ENCODE peak calls at places on chromosomes 12 and 14, in ten cellular contexts. G is thoracic aorta, Y is sigmoid colon, L is nephron progenitor cell, X is tibial artery, B is right lobe of liver, Z is epithelial cell of esophagus, E is heart left ventricle, R is choroid plexus epithelial cell, V is GM13977. A is an unnamed sample.

GRCh38 chr12:54523637-54524036 is 25.8 kb upstream of the PDE1B start:
- DNase-seq in G (no peak), Y (no peak), L (no peak), X (no peak), B (no peak), Z (peak), E (no peak), R (no peak), V (no peak), A (no peak)

GRCh38 chr14:50362791-50363733 is 33.6 kb downstream of the CDKL1 start:
- DNase-seq in G (no peak), Y (no peak), L (no peak), X (no peak), B (no peak), Z (no peak), E (no peak), R (peak), V (peak), A (no peak)

GRCh38 chr14:48560421-48560820 is 885.0 kb upstream of the MDGA2 start:
- DNase-seq in G (no peak), Y (no peak), L (no peak), X (no peak), B (no peak), Z (no peak), E (no peak), R (no peak), V (no peak), A (no peak)

GRCh38 chr12:3076730-3077571 is at the start of gene TSPAN9:
- DNase-seq in G (peak), Y (peak), L (peak), X (peak), B (peak), Z (peak), E (peak), R (peak), V (peak), A (peak)

GRCh38 chr12:127162902-127163301 is 1104.1 kb upstream of the TMEM132C start:
- DNase-seq in G (no peak), Y (no peak), L (no peak), X (no peak), B (no peak), Z (peak), E (no peak), R (peak), V (peak), A (no peak)

GRCh38 chr12:118553856-118554504 is 177.6 kb downstream of the SUDS3 start:
- DNase-seq in G (no peak), Y (no peak), L (no peak), X (no peak), B (no peak), Z (no peak), E (no peak), R (no peak), V (no peak), A (no peak)

GRCh38 chr12:13187399-13187798 is 9.1 kb upstream of the EMP1 start:
- DNase-seq in G (no peak), Y (no peak), L (no peak), X (no peak), B (no peak), Z (peak), E (no peak), R (peak), V (no peak), A (no peak)

GRCh38 chr14:50344831-50345563 is 32.9 kb downstream of the DMAC2L start:
- DNase-seq in G (no peak), Y (no peak), L (no peak), X (no peak), B (no peak), Z (no peak), E (no peak), R (peak), V (no peak), A (no peak)

GRCh38 chr14:95555053-95555452 is 20.2 kb downstream of the GLRX5 start:
- DNase-seq in G (no peak), Y (no peak), L (no peak), X (no peak), B (no peak), Z (no peak), E (no peak), R (no peak), V (no peak), A (no peak)

GRCh38 chr12:4353785-4354208 is 25.7 kb downstream of the FGF23 start:
- DNase-seq in G (no peak), Y (no peak), L (peak), X (no peak), B (no peak), Z (peak), E (no peak), R (peak), V (no peak), A (no peak)

GRCh38 chr12:78037707-78038106 is 207.0 kb downstream of the NAV3 start:
- DNase-seq in G (no peak), Y (no peak), L (no peak), X (no peak), B (no peak), Z (no peak), E (no peak), R (no peak), V (no peak), A (no peak)

GRCh38 chr14:70858641-70859040 is 48.6 kb upstream of the PCNX1 start:
- DNase-seq in G (no peak), Y (no peak), L (no peak), X (no peak), B (no peak), Z (no peak), E (no peak), R (no peak), V (no peak), A (no peak)

GRCh38 chr14:23024612-23025075 is 10.1 kb downstream of the PSMB5 start:
- DNase-seq in G (no peak), Y (no peak), L (peak), X (no peak), B (no peak), Z (no peak), E (no peak), R (no peak), V (no peak), A (no peak)

GRCh38 chr12:67362526-67362925 is 93.4 kb downstream of the CAND1 start:
- DNase-seq in G (no peak), Y (no peak), L (no peak), X (no peak), B (no peak), Z (no peak), E (no peak), R (no peak), V (no peak), A (no peak)

GRCh38 chr12:93778306-93778705 is 101.1 kb downstream of the CRADD start:
- DNase-seq in G (peak), Y (peak), L (no peak), X (peak), B (no peak), Z (peak), E (peak), R (peak), V (no peak), A (peak)

GRCh38 chr14:55094630-55095157 is 34.4 kb upstream of the LGALS3 start:
- DNase-seq in G (no peak), Y (no peak), L (no peak), X (no peak), B (no peak), Z (peak), E (no peak), R (peak), V (no peak), A (no peak)

GRCh38 chr12:79997115-79997805 is 62.4 kb upstream of the PPP1R12A start:
- DNase-seq in G (no peak), Y (no peak), L (no peak), X (no peak), B (no peak), Z (no peak), E (no peak), R (peak), V (peak), A (no peak)

GRCh38 chr12:16323638-16324037 is 23.8 kb upstream of the MGST1 start:
- DNase-seq in G (no peak), Y (no peak), L (no peak), X (no peak), B (no peak), Z (peak), E (no peak), R (no peak), V (no peak), A (no peak)

GRCh38 chr14:101719708-101720107 is 41.8 kb upstream of the PPP2R5C start:
- DNase-seq in G (no peak), Y (no peak), L (no peak), X (no peak), B (no peak), Z (no peak), E (no peak), R (no peak), V (no peak), A (no peak)

GRCh38 chr12:75814856-75815754 is 216.5 kb downstream of the PHLDA1 start:
- DNase-seq in G (peak), Y (no peak), L (no peak), X (no peak), B (no peak), Z (peak), E (no peak), R (peak), V (peak), A (peak)

GRCh38 chr12:71652656-71653055 is 11.0 kb downstream of the ZFC3H1 start:
- DNase-seq in G (no peak), Y (no peak), L (no peak), X (no peak), B (no peak), Z (no peak), E (no peak), R (peak), V (no peak), A (no peak)

GRCh38 chr12:42056130-42056529 is 88.5 kb downstream of the GXYLT1 start:
- DNase-seq in G (no peak), Y (no peak), L (no peak), X (no peak), B (no peak), Z (no peak), E (no peak), R (no peak), V (peak), A (no peak)

GRCh38 chr12:56119361-56119796 is 1.3 kb downstream of the ZC3H10 start:
- DNase-seq in G (peak), Y (peak), L (peak), X (peak), B (peak), Z (peak), E (peak), R (peak), V (peak), A (peak)

GRCh38 chr14:68349900-68350323 is 443.0 kb downstream of the ZFP36L1 start:
- DNase-seq in G (no peak), Y (no peak), L (no peak), X (no peak), B (no peak), Z (peak), E (no peak), R (peak), V (no peak), A (no peak)

GRCh38 chr12:122845865-122846621 is 10.8 kb downstream of the HIP1R start:
- DNase-seq in G (no peak), Y (no peak), L (no peak), X (no peak), B (no peak), Z (no peak), E (no peak), R (no peak), V (no peak), A (no peak)

GRCh38 chr12:26062566-26062965 is 62.3 kb downstream of the BHLHE41 start:
- DNase-seq in G (no peak), Y (no peak), L (no peak), X (no peak), B (no peak), Z (peak), E (no peak), R (peak), V (no peak), A (no peak)

GRCh38 chr14:98682031-98682430 is 590.0 kb downstream of the BCL11B start:
- DNase-seq in G (no peak), Y (no peak), L (no peak), X (no peak), B (no peak), Z (no peak), E (no peak), R (no peak), V (no peak), A (no peak)

GRCh38 chr12:77845831-77846230 is 15.1 kb downstream of the NAV3 start:
- DNase-seq in G (no peak), Y (no peak), L (no peak), X (no peak), B (no peak), Z (peak), E (no peak), R (peak), V (no peak), A (no peak)

GRCh38 chr14:103820382-103820781 is 27.0 kb downstream of the PPP1R13B start:
- DNase-seq in G (no peak), Y (no peak), L (no peak), X (no peak), B (no peak), Z (no peak), E (no peak), R (no peak), V (no peak), A (no peak)

GRCh38 chr12:116609715-116610114 is 50.5 kb downstream of the MAP1LC3B2 start:
- DNase-seq in G (no peak), Y (no peak), L (peak), X (no peak), B (no peak), Z (no peak), E (no peak), R (no peak), V (no peak), A (no peak)
- TF ChIP-seq CTCF in G (no peak), Y (no peak), L (peak), X (peak), B (peak), Z (no peak), E (peak), R (peak), V (peak), A (peak)

DNA sequence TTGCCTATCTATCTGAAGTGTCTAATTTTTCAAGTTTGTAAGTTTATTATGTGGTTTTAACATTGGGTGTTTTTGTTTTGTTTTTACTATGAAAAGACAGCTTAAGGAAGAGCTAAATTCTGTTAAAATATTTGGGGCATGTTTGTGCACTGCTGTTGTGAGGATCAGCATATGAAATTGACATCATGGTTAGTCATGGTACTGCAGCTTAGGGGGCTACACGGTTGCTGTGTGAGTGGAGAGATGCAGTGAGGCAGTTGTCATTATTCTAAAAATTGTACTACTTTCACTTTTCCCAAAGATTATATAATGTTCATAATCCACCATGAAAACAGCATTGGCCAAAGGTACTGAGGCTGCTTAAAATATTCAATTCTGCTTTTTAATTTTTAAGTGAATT is 49.0 kb downstream of the ZC3H14 start:
- DNase-seq in G (no peak), Y (no peak), L (no peak), X (no peak), B (no peak), Z (no peak), E (no peak), R (peak), V (no peak), A (no peak)
- TF ChIP-seq CTCF in G (no peak), Y (no peak), L (no peak), X (no peak), B (no peak), Z (no peak), E (no peak), R (peak), V (no peak), A (no peak)

DNA sequence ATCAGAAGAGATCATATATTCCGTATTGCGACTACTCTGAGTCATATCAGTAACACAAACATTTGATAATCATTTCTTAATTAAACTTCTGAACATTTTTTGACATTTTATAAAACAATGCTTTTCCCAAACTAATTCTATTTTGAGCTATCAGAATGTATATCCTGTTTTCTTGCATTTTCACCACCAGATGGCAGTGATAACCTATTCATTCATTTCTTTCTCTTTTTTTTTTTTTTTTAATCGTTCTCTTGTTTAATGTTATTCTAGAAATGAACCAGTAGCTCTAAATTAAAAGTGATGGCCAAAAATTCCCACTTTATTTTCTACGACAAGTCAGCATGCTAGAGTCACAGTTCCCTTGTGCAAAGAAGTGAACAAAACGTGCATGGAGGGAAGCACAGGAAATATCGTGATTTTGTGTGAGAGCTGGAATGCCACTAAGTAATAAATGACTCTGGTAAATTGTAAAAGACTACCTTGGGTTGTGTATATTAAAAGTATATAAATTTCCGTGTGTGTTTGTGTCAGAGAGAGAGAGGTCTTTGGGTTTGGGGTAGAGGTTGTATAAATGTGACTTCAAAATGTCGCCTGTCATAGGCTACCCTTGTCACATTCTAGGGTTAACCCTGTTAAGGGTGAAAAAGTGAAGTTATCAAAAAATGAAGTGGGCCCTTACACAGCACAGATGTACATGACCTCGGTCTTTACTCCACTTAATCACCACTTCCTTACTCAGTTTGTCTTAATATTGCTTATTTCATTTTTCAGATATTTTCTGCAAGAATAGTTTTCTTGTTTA is 40.4 kb upstream of the LDHB start:
- DNase-seq in G (no peak), Y (no peak), L (no peak), X (no peak), B (no peak), Z (peak), E (no peak), R (peak), V (no peak), A (no peak)
- TF ChIP-seq CTCF in G (peak), Y (peak), L (peak), X (peak), B (peak), Z (peak), E (peak), R (peak), V (peak), A (peak)

GRCh38 chr12:53413485-53414215 is 10.0 kb upstream of the AMHR2 start:
- DNase-seq in G (no peak), Y (peak), L (no peak), X (no peak), B (no peak), Z (no peak), E (no peak), R (peak), V (no peak), A (no peak)

GRCh38 chr12:53414756-53415417 is 8.8 kb upstream of the AMHR2 start:
- DNase-seq in G (no peak), Y (peak), L (no peak), X (no peak), B (no peak), Z (no peak), E (no peak), R (peak), V (no peak), A (no peak)

DNA sequence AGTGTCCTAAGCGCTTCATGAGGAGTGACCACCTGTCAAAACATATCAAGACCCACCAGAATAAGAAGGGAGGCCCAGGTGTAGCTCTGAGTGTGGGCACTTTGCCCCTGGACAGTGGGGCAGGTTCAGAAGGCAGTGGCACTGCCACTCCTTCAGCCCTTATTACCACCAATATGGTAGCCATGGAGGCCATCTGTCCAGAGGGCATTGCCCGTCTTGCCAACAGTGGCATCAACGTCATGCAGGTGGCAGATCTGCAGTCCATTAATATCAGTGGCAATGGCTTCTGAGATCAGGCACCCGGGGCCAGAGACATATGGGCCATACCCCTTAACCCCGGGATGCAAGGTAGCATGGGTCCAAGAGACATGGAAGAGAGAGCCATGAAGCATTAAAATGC is 12.7 kb upstream of the AMHR2 start:
- DNase-seq in G (no peak), Y (peak), L (no peak), X (no peak), B (no peak), Z (no peak), E (no peak), R (no peak), V (no peak), A (no peak)
- TF ChIP-seq CTCF in G (no peak), Y (no peak), L (no peak), X (no peak), B (no peak), Z (no peak), E (no peak), R (no peak), V (no peak), A (no peak)

DNA sequence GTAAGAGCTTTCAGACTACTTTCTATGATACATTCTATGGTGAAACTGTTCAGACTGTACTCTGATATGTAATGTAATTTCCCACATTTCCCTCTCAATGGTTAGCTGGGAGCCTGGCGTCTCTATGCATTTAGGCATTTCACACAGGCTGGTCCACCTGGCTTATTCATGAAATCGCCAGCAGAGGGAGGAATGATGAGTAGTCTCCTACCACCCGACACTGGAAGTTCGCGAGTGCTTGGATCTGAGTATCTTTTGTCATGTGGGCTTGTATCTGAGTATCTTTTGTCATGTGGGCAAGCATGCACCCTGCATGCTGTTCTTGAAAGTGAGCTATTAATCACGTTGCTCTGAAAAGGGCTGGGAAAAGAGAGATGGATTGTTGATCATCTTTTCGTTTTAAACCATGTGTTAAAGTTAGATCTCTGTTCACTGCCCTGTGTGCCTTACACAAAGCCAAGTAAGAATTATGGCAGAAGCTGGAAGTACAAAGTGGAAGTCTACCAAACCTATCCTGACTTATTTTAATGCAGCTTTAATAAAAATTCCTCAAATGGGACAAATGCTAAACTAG is 235.0 kb downstream of the ATP23 start:
- DNase-seq in G (no peak), Y (no peak), L (peak), X (no peak), B (no peak), Z (peak), E (no peak), R (peak), V (no peak), A (no peak)
- TF ChIP-seq CTCF in G (no peak), Y (no peak), L (peak), X (peak), B (peak), Z (peak), E (peak), R (peak), V (peak), A (peak)